ENCODE peak calls at places on chromosomes 1 and 21, in five cellular contexts. One of them, this sample, is unnamed.

GRCh38 chr1:157399343-157399983 is 152.9 kb downstream of the FCRL5 start:
- DNase-seq in sigmoid colon: no peak
- DNase-seq in pancreas: no peak
- DNase-seq in ascending aorta: no peak
- DNase-seq in ovary: no peak
- DNase-seq in this sample: no peak

GRCh38 chr1:17674707-17675505 is 80.2 kb upstream of the ACTL8 start:
- DNase-seq in sigmoid colon: no peak
- DNase-seq in pancreas: no peak
- DNase-seq in ascending aorta: no peak
- DNase-seq in ovary: no peak
- DNase-seq in this sample: no peak

GRCh38 chr1:54697896-54698295 is 17.8 kb upstream of the TTC4 start:
- DNase-seq in sigmoid colon: no peak
- DNase-seq in pancreas: peak
- DNase-seq in ascending aorta: no peak
- DNase-seq in ovary: no peak
- DNase-seq in this sample: no peak

GRCh38 chr1:10674700-10675598 is 121.5 kb downstream of the CASZ1 start:
- DNase-seq in sigmoid colon: no peak
- DNase-seq in pancreas: no peak
- DNase-seq in ascending aorta: no peak
- DNase-seq in ovary: no peak
- DNase-seq in this sample: no peak

GRCh38 chr1:245086389-245086969 is 68.3 kb upstream of the KIF26B start:
- DNase-seq in sigmoid colon: no peak
- DNase-seq in pancreas: no peak
- DNase-seq in ascending aorta: no peak
- DNase-seq in ovary: no peak
- DNase-seq in this sample: no peak

GRCh38 chr1:3184666-3185065 is 115.7 kb downstream of the PRDM16 start:
- DNase-seq in sigmoid colon: no peak
- DNase-seq in pancreas: no peak
- DNase-seq in ascending aorta: no peak
- DNase-seq in ovary: no peak
- DNase-seq in this sample: no peak

GRCh38 chr1:54813479-54814147 is 12.5 kb upstream of the TTC22 start:
- DNase-seq in sigmoid colon: no peak
- DNase-seq in pancreas: no peak
- DNase-seq in ascending aorta: peak
- DNase-seq in ovary: no peak
- DNase-seq in this sample: no peak

GRCh38 chr1:16181887-16182719 is 26.2 kb upstream of the EPHA2 start:
- DNase-seq in sigmoid colon: peak
- DNase-seq in pancreas: no peak
- DNase-seq in ascending aorta: peak
- DNase-seq in ovary: peak
- DNase-seq in this sample: peak

GRCh38 chr1:97832490-97832889 is 88.3 kb downstream of the DPYD start:
- DNase-seq in sigmoid colon: no peak
- DNase-seq in pancreas: no peak
- DNase-seq in ascending aorta: no peak
- DNase-seq in ovary: no peak
- DNase-seq in this sample: no peak

GRCh38 chr1:199743227-199743626 is 284.3 kb upstream of the NR5A2 start:
- DNase-seq in sigmoid colon: no peak
- DNase-seq in pancreas: no peak
- DNase-seq in ascending aorta: no peak
- DNase-seq in ovary: no peak
- DNase-seq in this sample: no peak

GRCh38 chr1:53082826-53083225 is 20.8 kb downstream of the PODN start:
- DNase-seq in sigmoid colon: no peak
- DNase-seq in pancreas: no peak
- DNase-seq in ascending aorta: no peak
- DNase-seq in ovary: no peak
- DNase-seq in this sample: no peak

GRCh38 chr1:8217011-8217711 is 100.8 kb upstream of the SLC45A1 start:
- DNase-seq in sigmoid colon: peak
- DNase-seq in pancreas: peak
- DNase-seq in ascending aorta: no peak
- DNase-seq in ovary: peak
- DNase-seq in this sample: peak

GRCh38 chr1:221667504-221667903 is 74.4 kb downstream of the DUSP10 start:
- DNase-seq in sigmoid colon: no peak
- DNase-seq in pancreas: no peak
- DNase-seq in ascending aorta: no peak
- DNase-seq in ovary: no peak
- DNase-seq in this sample: no peak

GRCh38 chr21:45505416-45506021 is 36.7 kb downstream of the SLC19A1 start:
- DNase-seq in sigmoid colon: peak
- DNase-seq in pancreas: peak
- DNase-seq in ascending aorta: peak
- DNase-seq in ovary: peak
- DNase-seq in this sample: peak

GRCh38 chr1:67652800-67653199 is 32.2 kb upstream of the GADD45A start:
- DNase-seq in sigmoid colon: no peak
- DNase-seq in pancreas: no peak
- DNase-seq in ascending aorta: no peak
- DNase-seq in ovary: no peak
- DNase-seq in this sample: no peak

GRCh38 chr1:242467556-242468145 is 56.8 kb downstream of the PLD5 start:
- DNase-seq in sigmoid colon: no peak
- DNase-seq in pancreas: no peak
- DNase-seq in ascending aorta: peak
- DNase-seq in ovary: peak
- DNase-seq in this sample: peak

GRCh38 chr1:16083486-16083885 is 10.0 kb upstream of the FAM131C start:
- DNase-seq in sigmoid colon: peak
- DNase-seq in pancreas: no peak
- DNase-seq in ascending aorta: no peak
- DNase-seq in ovary: no peak
- DNase-seq in this sample: no peak

GRCh38 chr1:38045431-38046332 is 911 bp downstream of the POU3F1 start:
- DNase-seq in sigmoid colon: no peak
- DNase-seq in pancreas: peak
- DNase-seq in ascending aorta: no peak
- DNase-seq in ovary: no peak
- DNase-seq in this sample: no peak

GRCh38 chr1:31640179-31640578 is 4.5 kb downstream of the PEF1 start:
- DNase-seq in sigmoid colon: no peak
- DNase-seq in pancreas: no peak
- DNase-seq in ascending aorta: no peak
- DNase-seq in ovary: no peak
- DNase-seq in this sample: no peak

GRCh38 chr1:111140680-111140967 is 601 bp downstream of the CEPT1 start:
- DNase-seq in sigmoid colon: no peak
- DNase-seq in pancreas: no peak
- DNase-seq in ascending aorta: no peak
- DNase-seq in ovary: no peak
- DNase-seq in this sample: no peak

GRCh38 chr1:52164604-52165003 is 22.7 kb downstream of the ZFYVE9 start:
- DNase-seq in sigmoid colon: no peak
- DNase-seq in pancreas: no peak
- DNase-seq in ascending aorta: no peak
- DNase-seq in ovary: no peak
- DNase-seq in this sample: no peak

GRCh38 chr1:61053712-61054608 is 28.4 kb upstream of the NFIA start:
- DNase-seq in sigmoid colon: peak
- DNase-seq in pancreas: peak
- DNase-seq in ascending aorta: peak
- DNase-seq in ovary: no peak
- DNase-seq in this sample: peak

GRCh38 chr1:61054636-61055035 is 27.7 kb upstream of the NFIA start:
- DNase-seq in sigmoid colon: no peak
- DNase-seq in pancreas: no peak
- DNase-seq in ascending aorta: no peak
- DNase-seq in ovary: no peak
- DNase-seq in this sample: no peak

GRCh38 chr1:61056674-61057439 is 25.5 kb upstream of the NFIA start:
- DNase-seq in sigmoid colon: peak
- DNase-seq in pancreas: peak
- DNase-seq in ascending aorta: peak
- DNase-seq in ovary: peak
- DNase-seq in this sample: peak

GRCh38 chr1:61055110-61055614 is 27.2 kb upstream of the NFIA start:
- DNase-seq in sigmoid colon: peak
- DNase-seq in pancreas: no peak
- DNase-seq in ascending aorta: no peak
- DNase-seq in ovary: no peak
- DNase-seq in this sample: no peak

DNA sequence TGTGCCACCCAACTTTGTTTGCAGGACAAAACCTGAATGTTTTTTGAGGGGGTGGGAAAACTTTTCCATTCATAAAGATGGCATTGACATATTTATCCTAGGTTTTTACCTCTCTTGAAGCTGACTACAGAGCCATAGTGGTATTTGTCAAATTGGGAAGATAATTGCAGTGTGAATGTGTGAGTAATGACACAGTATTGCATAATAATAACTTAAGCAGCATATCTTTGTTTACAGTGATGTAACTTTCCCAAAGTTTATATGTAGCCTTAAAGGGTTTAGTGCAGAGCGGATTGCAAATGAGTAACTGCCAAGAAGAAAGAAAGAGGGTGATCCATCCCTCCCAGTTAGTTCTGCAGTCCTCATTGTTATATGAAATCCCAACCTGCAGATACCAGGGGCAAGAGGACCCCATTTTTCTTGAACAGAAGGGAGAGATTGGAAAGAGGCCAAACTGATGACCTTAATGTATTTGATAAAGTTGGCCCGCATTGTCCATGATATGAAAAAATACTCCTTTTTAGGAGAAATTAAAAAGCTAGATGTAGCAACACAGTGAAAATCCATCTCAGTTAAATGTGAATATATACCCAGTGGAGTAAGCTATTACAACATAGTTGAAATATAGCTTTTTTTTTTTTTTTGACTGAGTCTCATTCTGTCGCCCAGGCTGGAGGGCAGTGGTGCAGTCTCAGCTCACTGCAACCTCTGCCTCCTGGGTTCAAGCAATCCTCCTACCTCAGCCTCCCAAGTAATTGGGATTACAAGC is 23.7 kb upstream of the NFIA start:
- DNase-seq in sigmoid colon: no peak
- DNase-seq in pancreas: no peak
- DNase-seq in ascending aorta: no peak
- DNase-seq in ovary: no peak
- DNase-seq in this sample: no peak
- H3K27ac ChIP-seq in sigmoid colon: no peak
- H3K27ac ChIP-seq in pancreas: peak
- H3K27ac ChIP-seq in ascending aorta: peak
- H3K27ac ChIP-seq in ovary: no peak
- H3K27ac ChIP-seq in this sample: no peak

DNA sequence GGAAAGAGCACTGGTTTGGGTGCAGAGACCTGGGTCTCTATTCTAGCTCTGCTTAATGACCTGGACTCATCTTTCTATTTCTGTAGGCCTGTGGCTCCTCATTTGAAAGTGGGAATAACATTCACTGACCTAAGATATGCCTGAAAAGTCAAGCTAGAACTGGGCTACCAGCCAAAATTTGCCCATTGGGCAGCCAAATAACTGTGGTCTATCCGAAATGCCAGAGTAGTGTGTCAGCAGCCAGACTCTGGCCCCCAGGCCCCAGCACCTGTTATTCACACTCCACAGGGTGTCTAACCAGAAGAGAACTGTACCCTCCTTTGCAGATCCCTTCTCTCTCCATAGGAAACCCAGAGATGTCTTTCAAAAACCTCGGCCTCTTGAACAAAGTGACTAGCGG is 12.6 kb downstream of the DAB1 start:
- DNase-seq in sigmoid colon: no peak
- DNase-seq in pancreas: no peak
- DNase-seq in ascending aorta: no peak
- DNase-seq in ovary: no peak
- DNase-seq in this sample: peak
- H3K4me3 ChIP-seq in sigmoid colon: no peak
- H3K4me3 ChIP-seq in pancreas: no peak
- H3K4me3 ChIP-seq in ascending aorta: no peak
- H3K4me3 ChIP-seq in ovary: no peak
- H3K4me3 ChIP-seq in this sample: no peak

DNA sequence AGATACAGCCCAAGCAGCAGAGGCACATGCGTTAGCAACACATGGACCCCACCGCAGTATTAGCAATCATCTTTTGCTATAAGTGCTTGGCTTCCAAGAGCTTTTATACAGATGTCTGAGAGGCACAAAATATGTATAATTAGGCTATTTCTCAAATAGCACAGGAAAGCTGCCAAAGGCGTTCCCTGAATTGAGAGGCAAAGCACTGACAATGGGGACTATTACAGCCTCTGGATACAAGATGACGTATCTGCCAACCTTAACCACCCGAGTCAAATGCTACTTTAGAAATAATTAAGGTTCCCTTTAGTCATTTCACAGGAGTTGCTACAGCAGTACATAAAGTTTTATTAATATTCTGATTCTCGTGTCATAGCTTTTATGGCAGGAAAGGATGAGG is 6.4 kb downstream of the STMN1 start:
- DNase-seq in sigmoid colon: no peak
- DNase-seq in pancreas: no peak
- DNase-seq in ascending aorta: no peak
- DNase-seq in ovary: no peak
- DNase-seq in this sample: no peak
- H3K27ac ChIP-seq in sigmoid colon: no peak
- H3K27ac ChIP-seq in pancreas: no peak
- H3K27ac ChIP-seq in ascending aorta: no peak
- H3K27ac ChIP-seq in ovary: no peak
- H3K27ac ChIP-seq in this sample: no peak

GRCh38 chr1:94276900-94277581 is 39.7 kb upstream of the ARHGAP29 start:
- DNase-seq in sigmoid colon: no peak
- DNase-seq in pancreas: no peak
- DNase-seq in ascending aorta: no peak
- DNase-seq in ovary: no peak
- DNase-seq in this sample: no peak
- H3K4me3 ChIP-seq in sigmoid colon: no peak
- H3K4me3 ChIP-seq in pancreas: no peak
- H3K4me3 ChIP-seq in ascending aorta: no peak
- H3K4me3 ChIP-seq in ovary: no peak
- H3K4me3 ChIP-seq in this sample: no peak

This sample was measured in heart left ventricle.